ENCODE peak calls at places on chromosomes 1 and 21, in ten cellular contexts. J is NCI-H460, P is AG08396, B is NCI-H2029, Y is T-helper 9 cell, L is body of pancreas, T is OCI-LY7, S is fibroblast of pulmonary artery, N is hepatocyte, W is A549. X is an unnamed sample.

GRCh38 chr1:29121516-29121937 is 2.2 kb downstream of the TMEM200B start:
- DNase-seq in Y (no peak), P (no peak), B (no peak), S (no peak), N (peak; percentile 56), T (no peak), L (no peak), W (no peak), J (no peak), X (no peak)

GRCh38 chr1:201925961-201926585 is 20.3 kb downstream of the LMOD1 start:
- DNase-seq in N (no peak), S (no peak), W (no peak), J (no peak), P (no peak), B (no peak), Y (no peak), T (no peak), L (no peak), X (no peak)

GRCh38 chr1:189977184-189977583 is 500.5 kb downstream of the BRINP3 start:
- DNase-seq in P (no peak), W (no peak), T (no peak), N (no peak), Y (no peak), L (no peak), J (no peak), B (no peak), S (no peak), X (no peak)

GRCh38 chr1:35499652-35500176 is 57.5 kb downstream of the KIAA0319L start:
- DNase-seq in P (no peak), S (no peak), B (no peak), Y (peak; percentile 21), J (no peak), L (no peak), W (no peak), N (peak; percentile 24), T (no peak), X (peak; percentile 48)

GRCh38 chr1:63892632-63893395 is 119.0 kb downstream of the ROR1 start:
- DNase-seq in S (peak; percentile 56), P (peak; percentile 29), N (no peak), T (peak; percentile 83), L (peak; percentile 49), W (no peak), J (no peak), Y (no peak), B (peak; percentile 95), X (no peak)

GRCh38 chr21:44010429-44010828 is 1.7 kb upstream of the TRAPPC10 start:
- DNase-seq in Y (no peak), J (no peak), S (no peak), P (no peak), W (no peak), T (no peak), B (no peak), N (no peak), L (no peak), X (no peak)

GRCh38 chr1:162564762-162565218 is 3.3 kb downstream of the UAP1 start:
- DNase-seq in B (no peak), L (no peak), T (no peak), P (no peak), N (no peak), Y (no peak), W (no peak), S (peak; percentile 29), J (no peak), X (no peak)

GRCh38 chr21:34080693-34081092 is 7.3 kb downstream of the MRPS6 start:
- DNase-seq in T (no peak), J (no peak), B (no peak), L (no peak), P (no peak), W (no peak), Y (no peak), N (no peak), S (no peak), X (no peak)

GRCh38 chr1:116165572-116165971 is 54.4 kb downstream of the MAB21L3 start:
- DNase-seq in N (no peak), L (peak; percentile 59), J (no peak), S (no peak), Y (no peak), T (no peak), P (no peak), W (no peak), B (no peak), X (no peak)

GRCh38 chr1:92502247-92502646 is 15.5 kb upstream of the GFI1 start:
- DNase-seq in N (no peak), J (no peak), S (peak; percentile 56), P (no peak), W (no peak), B (no peak), Y (no peak), T (no peak), L (no peak), X (no peak)

GRCh38 chr1:21659099-21659923 is 9.8 kb downstream of the RAP1GAP start:
- DNase-seq in Y (peak; percentile 73), S (peak; percentile 56), L (peak; percentile 83), T (peak; percentile 65), P (peak; percentile 96), J (peak; percentile 54), N (peak; percentile 91), W (peak; percentile 63), B (no peak), X (peak; percentile 66)

GRCh38 chr1:201305815-201306214 is 22.5 kb downstream of the PKP1 start:
- DNase-seq in W (no peak), T (no peak), S (no peak), P (no peak), B (peak; percentile 56), Y (no peak), J (no peak), L (no peak), N (no peak), X (no peak)

GRCh38 chr1:67347688-67348472 is 40.2 kb downstream of the IL12RB2 start:
- DNase-seq in N (peak; percentile 70), J (peak; percentile 22), B (no peak), S (peak; percentile 67), Y (no peak), L (peak; percentile 37), W (peak; percentile 30), P (peak; percentile 60), T (peak; percentile 55), X (no peak)

GRCh38 chr1:203166192-203166940 is 9.3 kb downstream of the MYBPH start:
- DNase-seq in J (no peak), S (no peak), T (peak; percentile 35), L (peak; percentile 74), W (no peak), N (peak; percentile 67), B (no peak), P (no peak), Y (no peak), X (no peak)

GRCh38 chr1:25989440-25989839 is 8.4 kb downstream of the PAFAH2 start:
- DNase-seq in B (no peak), P (no peak), S (no peak), L (no peak), W (no peak), Y (no peak), N (no peak), J (no peak), T (no peak), X (no peak)

GRCh38 chr1:67575861-67576260 is 109.1 kb upstream of the GADD45A start:
- DNase-seq in T (no peak), W (no peak), B (no peak), L (no peak), S (peak; percentile 87), N (no peak), P (peak; percentile 63), Y (no peak), J (no peak), X (no peak)

GRCh38 chr1:210246447-210246846 is 13.9 kb downstream of the SERTAD4 start:
- DNase-seq in T (peak; percentile 17), B (no peak), L (no peak), Y (no peak), J (no peak), S (no peak), N (no peak), P (peak; percentile 39), W (no peak), X (no peak)

GRCh38 chr1:223512016-223512415 is 118.8 kb downstream of the CCDC185 start:
- DNase-seq in Y (no peak), J (no peak), W (no peak), T (no peak), S (no peak), P (no peak), L (no peak), N (no peak), B (no peak), X (no peak)

GRCh38 chr1:211229365-211229759 is 29.8 kb upstream of the RCOR3 start:
- DNase-seq in N (no peak), Y (no peak), L (no peak), J (no peak), P (no peak), S (no peak), B (no peak), W (no peak), T (no peak), X (no peak)

GRCh38 chr1:167483790-167484189 is 34.5 kb downstream of the CD247 start:
- DNase-seq in L (no peak), N (no peak), B (no peak), Y (no peak), J (no peak), S (no peak), T (no peak), P (no peak), W (no peak), X (no peak)

GRCh38 chr1:40630488-40631223 is 34.8 kb downstream of the RIMS3 start:
- DNase-seq in Y (no peak), N (peak; percentile 56), P (peak; percentile 44), J (peak; percentile 11), S (peak; percentile 49), B (peak; percentile 88), L (peak; percentile 58), W (peak; percentile 10), T (peak; percentile 67), X (no peak)